ENCODE peak calls at places on chromosome 11, in six cellular contexts. R, S, N, K, W and H are unnamed samples.

GRCh38 chr11:75292943-75293342 is 52.4 kb downstream of the TPBGL start:
- DNase-seq in R (no peak), N (no peak), W (no peak), S (no peak), K (no peak), H (no peak)

GRCh38 chr11:102401905-102402304 is 50.7 kb downstream of the TMEM123 start:
- DNase-seq in W (no peak), K (no peak), R (no peak), N (no peak), S (no peak), H (no peak)

GRCh38 chr11:115924744-115925567 is 420.7 kb upstream of the CADM1 start:
- DNase-seq in N (no peak), R (no peak), S (no peak), K (no peak), W (no peak), H (no peak)

GRCh38 chr11:108587109-108587508 is 6.5 kb downstream of the EXPH5 start:
- DNase-seq in K (no peak), S (no peak), N (no peak), R (no peak), W (no peak), H (no peak)

GRCh38 chr11:72787262-72788104 is 6.4 kb downstream of the STARD10 start:
- DNase-seq in S (no peak), K (no peak), N (no peak), W (no peak), R (no peak), H (peak)

GRCh38 chr11:76243157-76243556 is 36.9 kb upstream of the WNT11 start:
- DNase-seq in N (peak), W (no peak), S (no peak), R (no peak), K (no peak), H (no peak)

GRCh38 chr11:96187779-96188624 is 155.0 kb downstream of the MAML2 start:
- DNase-seq in R (peak), K (no peak), W (peak), N (no peak), S (no peak), H (no peak)

GRCh38 chr11:2185324-2186085 is 13.9 kb upstream of the TH start:
- DNase-seq in S (no peak), K (no peak), N (no peak), R (no peak), W (no peak), H (no peak)

GRCh38 chr11:111602865-111603632 is 800 bp downstream of the SIK2 start:
- DNase-seq in S (peak), R (peak), N (no peak), W (peak), K (peak), H (peak)

GRCh38 chr11:46295312-46295995 is 18.0 kb downstream of the CREB3L1 start:
- DNase-seq in R (peak), K (peak), W (peak), S (peak), N (peak), H (peak)

GRCh38 chr11:62402226-62402625 is 16.6 kb upstream of the SCGB1A1 start:
- DNase-seq in N (no peak), K (no peak), R (peak), S (peak), W (peak), H (no peak)

GRCh38 chr11:27907534-27907933 is 200.4 kb downstream of the KIF18A start:
- DNase-seq in W (no peak), N (no peak), S (no peak), K (no peak), R (no peak), H (no peak)

DNA sequence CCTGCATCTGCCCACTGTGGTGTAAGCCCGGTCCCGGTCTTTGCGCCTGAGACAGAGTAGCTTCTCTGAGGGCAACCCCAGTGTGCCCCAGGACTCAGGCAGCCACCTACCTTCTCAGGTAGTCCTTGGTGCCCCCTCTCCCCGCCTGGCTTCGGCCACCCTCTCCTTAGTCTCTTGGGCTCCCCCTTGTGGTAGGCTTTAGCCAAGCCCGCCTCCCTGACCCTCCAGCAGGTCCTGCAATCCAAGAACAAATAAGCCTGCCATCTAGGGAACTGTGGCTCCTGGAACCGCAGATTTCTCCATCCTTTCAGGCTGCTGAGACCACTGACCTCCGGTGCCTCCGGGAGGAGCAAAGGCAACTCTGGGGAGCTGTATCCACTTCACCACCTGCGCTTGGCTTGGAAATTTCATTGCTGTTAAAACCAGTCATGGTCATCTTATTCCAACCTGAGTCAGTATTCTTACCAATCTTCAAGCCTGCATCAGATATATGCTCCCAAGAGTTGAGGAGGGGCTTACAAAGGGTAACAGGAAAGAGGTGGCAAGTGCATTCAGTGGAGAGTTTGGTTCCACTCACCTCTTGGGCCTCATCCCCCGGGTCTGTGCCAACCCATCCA is 52.8 kb upstream of the TENM4 start:
- DNase-seq in S (peak), W (peak), K (peak), N (peak), R (peak), H (peak)
- TF ChIP-seq CTCF in S (peak), W (peak), K (peak), N (peak), R (peak), H (peak)

DNA sequence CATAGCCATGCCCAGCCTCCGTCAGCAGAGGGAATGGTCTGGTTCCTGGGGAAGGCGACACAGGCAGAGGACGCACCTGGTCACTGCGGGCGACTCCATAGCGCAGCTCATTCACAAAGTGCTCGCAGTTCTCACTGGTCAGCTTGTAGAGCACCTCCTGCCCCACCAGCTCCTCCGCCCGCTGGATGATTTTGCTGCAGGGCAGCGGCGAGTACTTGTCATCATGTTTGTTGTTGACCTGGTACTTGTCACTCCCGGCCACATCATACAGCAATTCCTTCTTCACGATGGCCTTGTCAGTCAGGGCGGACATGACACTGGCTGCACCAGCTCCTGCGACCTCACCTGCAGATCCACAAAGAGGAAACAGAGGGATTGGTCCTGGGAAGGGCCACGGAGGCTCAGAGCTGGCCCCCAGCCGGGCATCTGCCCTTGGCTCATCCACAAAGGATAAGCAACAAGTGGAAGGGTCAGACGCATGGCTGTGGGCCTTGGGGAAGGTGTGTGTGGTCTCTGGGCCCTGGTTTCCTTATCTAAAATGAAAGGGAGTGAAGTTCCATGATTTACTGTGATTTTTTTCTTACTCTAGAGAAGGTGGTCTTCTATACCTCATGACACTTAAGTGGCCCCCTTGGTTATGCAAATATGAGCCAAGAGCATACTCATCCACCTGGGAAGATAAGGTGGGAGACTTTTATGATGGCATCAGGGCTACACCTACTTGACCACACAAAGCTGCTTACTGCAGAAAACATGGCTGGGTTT is 24.0 kb downstream of the PLAAT3 start:
- DNase-seq in S (no peak), W (peak), R (no peak), K (no peak), N (no peak), H (no peak)
- TF ChIP-seq CTCF in S (no peak), W (no peak), R (no peak), K (no peak), N (no peak), H (no peak)

GRCh38 chr11:19989191-19989590 is 171.1 kb downstream of the DBX1 start:
- DNase-seq in K (no peak), W (no peak), S (no peak), N (no peak), R (no peak), H (no peak)

GRCh38 chr11:19985106-19985505 is 175.2 kb downstream of the DBX1 start:
- DNase-seq in K (no peak), S (no peak), N (no peak), R (no peak), W (no peak), H (no peak)

GRCh38 chr11:19987243-19987870 is 172.9 kb downstream of the DBX1 start:
- DNase-seq in W (no peak), N (no peak), S (no peak), R (no peak), K (no peak), H (no peak)

GRCh38 chr11:19992162-19992561 is 168.1 kb downstream of the DBX1 start:
- DNase-seq in W (no peak), S (no peak), K (no peak), N (no peak), R (no peak), H (no peak)

GRCh38 chr11:19988598-19988997 is 171.7 kb downstream of the DBX1 start:
- DNase-seq in W (no peak), K (peak), R (peak), S (no peak), N (no peak), H (no peak)
- TF ChIP-seq CTCF in W (no peak), K (no peak), R (no peak), S (no peak), N (no peak), H (no peak)

DNA sequence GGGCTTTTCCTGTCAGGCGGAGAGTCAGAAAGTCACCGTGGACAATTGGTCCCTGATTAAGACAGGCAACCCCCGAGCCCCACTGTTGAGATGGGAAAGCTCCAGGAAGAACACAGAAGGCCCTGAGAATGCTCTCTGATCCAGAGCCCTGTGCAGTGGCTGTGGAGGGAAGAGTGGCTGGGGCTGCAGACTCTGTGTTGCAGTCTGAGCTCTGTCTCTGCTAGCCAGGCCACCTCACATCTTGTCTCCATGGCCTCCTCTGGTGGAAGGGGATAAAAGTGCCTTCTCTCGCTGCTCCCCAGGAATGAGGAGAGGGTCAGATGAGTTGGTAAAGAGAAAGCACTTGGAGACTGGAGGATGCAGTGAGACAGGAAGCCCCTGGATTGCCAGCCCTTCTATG is 141.2 kb downstream of the CEP164 start:
- DNase-seq in S (no peak), R (no peak), K (no peak), N (no peak), W (no peak), H (no peak)
- TF ChIP-seq CTCF in S (no peak), R (no peak), K (no peak), N (no peak), W (no peak), H (no peak)

GRCh38 chr11:118382954-118383353 is 18.5 kb upstream of the ATP5MG start:
- DNase-seq in K (no peak), N (no peak), W (no peak), R (no peak), S (no peak), H (no peak)

GRCh38 chr11:118379497-118379896 is 20.1 kb downstream of the UBE4A start:
- DNase-seq in W (no peak), K (no peak), S (no peak), N (no peak), R (no peak), H (no peak)

GRCh38 chr11:118380571-118380970 is 20.8 kb upstream of the ATP5MG start:
- DNase-seq in R (no peak), K (peak), S (no peak), W (no peak), N (no peak), H (no peak)

DNA sequence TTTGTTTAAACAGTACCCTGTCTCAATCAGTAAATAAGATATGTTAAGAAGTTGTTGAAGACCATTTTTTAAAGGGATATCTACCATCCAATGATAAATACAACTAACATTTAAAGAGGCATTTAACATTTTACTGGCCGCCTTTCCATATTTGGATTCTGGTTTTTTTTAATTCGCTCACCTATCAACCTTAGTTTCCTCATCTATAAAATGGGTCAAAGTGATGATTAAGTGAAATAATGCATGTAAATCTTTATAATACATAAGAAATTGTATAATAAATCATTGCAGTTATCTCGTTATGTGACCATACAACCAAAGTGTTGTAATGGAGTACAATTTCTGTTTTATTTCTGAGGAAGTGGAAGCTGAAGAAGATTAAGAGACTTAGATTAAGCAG is 17.7 kb upstream of the ATP5MG start:
- DNase-seq in R (no peak), K (no peak), W (no peak), S (no peak), N (no peak), H (no peak)
- TF ChIP-seq CTCF in R (no peak), K (no peak), W (no peak), S (no peak), N (no peak), H (no peak)

DNA sequence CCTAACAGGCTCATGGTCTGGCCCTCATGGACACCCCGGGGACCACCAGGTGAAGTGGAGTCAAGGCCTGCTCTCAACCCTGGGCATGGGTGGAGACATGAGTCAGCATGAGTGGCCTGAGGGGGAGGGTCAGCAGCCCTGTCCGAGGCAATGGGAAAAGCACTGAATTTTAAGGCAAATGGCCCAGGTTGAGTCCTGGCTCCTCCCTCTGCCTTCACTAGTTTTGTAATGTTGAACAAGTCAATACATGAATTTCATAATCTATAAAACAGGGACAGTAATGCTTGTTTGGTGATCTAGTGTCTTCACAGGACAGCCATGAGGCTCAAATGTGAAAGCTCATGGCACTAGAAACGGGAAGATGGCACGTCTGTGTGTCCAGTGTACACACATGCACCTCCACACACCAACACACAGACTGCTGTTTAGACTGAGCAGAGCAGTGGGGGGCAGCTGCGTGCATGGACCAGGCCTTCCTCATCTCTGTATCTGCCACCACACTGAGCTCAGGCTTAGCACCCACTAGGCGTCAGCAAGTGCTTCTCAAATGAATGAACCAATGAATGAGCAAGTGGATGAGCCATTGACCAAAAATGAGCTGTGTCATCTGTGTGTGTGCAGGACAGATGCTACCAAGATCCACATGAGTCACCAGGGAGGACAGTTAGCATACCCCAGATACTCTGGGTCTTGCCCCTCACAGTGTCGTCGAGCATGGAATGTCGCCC is 63.4 kb downstream of the NRXN2 start:
- DNase-seq in S (no peak), N (no peak), K (no peak), W (no peak), R (no peak), H (no peak)
- TF ChIP-seq CTCF in S (no peak), N (no peak), K (no peak), W (no peak), R (no peak), H (no peak)

GRCh38 chr11:95044010-95044409 is 5.2 kb upstream of the KDM4F start:
- DNase-seq in N (no peak), W (no peak), R (no peak), S (no peak), K (no peak), H (no peak)

GRCh38 chr11:95045791-95046190 is 3.4 kb upstream of the KDM4F start:
- DNase-seq in S (no peak), R (no peak), K (no peak), N (no peak), W (no peak), H (no peak)

GRCh38 chr11:95042906-95043305 is 6.3 kb upstream of the KDM4F start:
- DNase-seq in R (no peak), W (no peak), N (no peak), S (no peak), K (no peak), H (no peak)

DNA sequence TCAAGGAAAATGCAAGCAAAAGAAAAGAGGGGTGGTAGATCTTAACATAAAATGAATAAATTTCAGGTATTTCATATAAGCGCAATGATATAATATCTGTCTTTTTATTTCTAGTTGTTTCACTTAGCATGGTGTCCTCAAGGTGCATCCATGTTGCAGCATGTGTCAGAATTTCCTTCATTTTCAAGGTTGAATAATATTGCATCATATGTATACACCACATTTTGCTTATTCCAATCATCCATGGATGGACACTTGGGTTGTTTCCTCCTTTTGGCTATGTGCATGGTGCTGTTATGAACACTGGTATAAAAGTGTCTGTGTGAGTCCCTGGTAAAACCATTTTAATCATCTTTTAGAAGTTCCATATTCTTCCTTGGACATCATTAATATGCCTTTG is 7.0 kb upstream of the KDM4F start:
- DNase-seq in R (no peak), W (no peak), K (no peak), N (no peak), S (no peak), H (no peak)
- TF ChIP-seq CTCF in R (no peak), W (no peak), K (no peak), N (no peak), S (no peak), H (no peak)

GRCh38 chr11:32487270-32487669 is 51.9 kb upstream of the WT1 start:
- DNase-seq in R (no peak), W (no peak), S (no peak), N (no peak), K (no peak), H (peak)
- TF ChIP-seq CTCF in R (no peak), W (no peak), S (no peak), N (no peak), K (no peak), H (peak)